ENCODE peak calls at places on chromosome 3, in four cellular contexts. C is PC-3, M is A549, O is kidney epithelial cell. D is an unnamed sample.

GRCh38 chr3:12479919-12480425 is 4.3 kb upstream of the TSEN2 start:
- DNase-seq in C (peak; percentile 78), M (peak; percentile 58), O (no peak), D (no peak)

GRCh38 chr3:108862865-108863798 is 40.5 kb downstream of the TRAT1 start:
- DNase-seq in O (peak; percentile 60), C (peak; percentile 84), M (peak; percentile 39), D (no peak)

GRCh38 chr3:132006605-132007204 is 28.1 kb downstream of the CPNE4 start:
- DNase-seq in O (no peak), M (peak; percentile 53), C (peak; percentile 59), D (no peak)

GRCh38 chr3:167941234-167941995 is 154.3 kb downstream of the GOLIM4 start:
- DNase-seq in M (no peak), O (peak; percentile 16), C (peak; percentile 47), D (no peak)

GRCh38 chr3:189041482-189042090 is 130.2 kb upstream of the TPRG1 start:
- DNase-seq in M (peak; percentile 50), C (peak; percentile 75), O (peak; percentile 9), D (peak; percentile 15)

GRCh38 chr3:117350386-117350785 is 640.8 kb downstream of the TUSC7 start:
- DNase-seq in O (no peak), M (no peak), C (no peak), D (no peak)

GRCh38 chr3:51622868-51623267 is 48.2 kb upstream of the TEX264 start:
- DNase-seq in C (no peak), O (no peak), M (no peak), D (no peak)

GRCh38 chr3:23826382-23827061 is 20.8 kb downstream of the UBE2E1 start:
- DNase-seq in M (no peak), O (no peak), C (no peak), D (no peak)

GRCh38 chr3:81393251-81393650 is 368.2 kb downstream of the GBE1 start:
- DNase-seq in O (no peak), C (no peak), M (no peak), D (no peak)

GRCh38 chr3:10263549-10264363 is 15.5 kb downstream of the TATDN2 start:
- DNase-seq in C (peak; percentile 56), O (no peak), M (peak; percentile 58), D (no peak)

GRCh38 chr3:41346698-41347097 is 147.4 kb downstream of the CTNNB1 start:
- DNase-seq in C (peak; percentile 31), M (no peak), O (no peak), D (no peak)

GRCh38 chr3:173217127-173217526 is 76.1 kb upstream of the SPATA16 start:
- DNase-seq in O (no peak), M (no peak), C (no peak), D (no peak)

GRCh38 chr3:173216063-173216462 is 75.0 kb upstream of the SPATA16 start:
- DNase-seq in M (no peak), O (no peak), C (no peak), D (no peak)

GRCh38 chr3:173225351-173225750 is 84.3 kb upstream of the SPATA16 start:
- DNase-seq in C (no peak), O (peak; percentile 5), M (no peak), D (no peak)

GRCh38 chr3:173221010-173221409 is 80.0 kb upstream of the SPATA16 start:
- DNase-seq in C (peak; percentile 41), O (no peak), M (peak; percentile 9), D (no peak)
- TF ChIP-seq CTCF in C (peak; percentile 68), O (peak; percentile 48), M (peak; percentile 32), D (peak; percentile 62)

GRCh38 chr3:129045675-129046036 is 14.9 kb upstream of the GP9 start:
- DNase-seq in O (no peak), M (no peak), C (no peak), D (no peak)
- H3K4me3 ChIP-seq in O (no peak overlapping the region), M (no peak overlapping the region), C (no peak overlapping the region), D (no peak overlapping the region)

GRCh38 chr3:7546219-7546618 is 685.3 kb downstream of the GRM7 start:
- DNase-seq in C (no peak), M (peak; percentile 23), O (peak; percentile 10), D (peak; percentile 52)
- TF ChIP-seq CTCF in C (no peak), M (no peak), O (peak; percentile 23), D (peak; percentile 61)

GRCh38 chr3:38524141-38524739 is 28.1 kb downstream of the EXOG start:
- DNase-seq in C (no peak), M (no peak), O (no peak), D (no peak)
- H3K4me3 ChIP-seq in C (no peak overlapping the region), M (no peak overlapping the region), O (no peak overlapping the region), D (no peak overlapping the region)

GRCh38 chr3:52798978-52799476 is 4.4 kb downstream of the ITIH3 start:
- DNase-seq in C (peak; percentile 76), M (peak; percentile 36), O (no peak), D (no peak)
- TF ChIP-seq CTCF in C (peak; percentile 80), M (peak; percentile 33), O (peak; percentile 56), D (peak; percentile 33)

DNA sequence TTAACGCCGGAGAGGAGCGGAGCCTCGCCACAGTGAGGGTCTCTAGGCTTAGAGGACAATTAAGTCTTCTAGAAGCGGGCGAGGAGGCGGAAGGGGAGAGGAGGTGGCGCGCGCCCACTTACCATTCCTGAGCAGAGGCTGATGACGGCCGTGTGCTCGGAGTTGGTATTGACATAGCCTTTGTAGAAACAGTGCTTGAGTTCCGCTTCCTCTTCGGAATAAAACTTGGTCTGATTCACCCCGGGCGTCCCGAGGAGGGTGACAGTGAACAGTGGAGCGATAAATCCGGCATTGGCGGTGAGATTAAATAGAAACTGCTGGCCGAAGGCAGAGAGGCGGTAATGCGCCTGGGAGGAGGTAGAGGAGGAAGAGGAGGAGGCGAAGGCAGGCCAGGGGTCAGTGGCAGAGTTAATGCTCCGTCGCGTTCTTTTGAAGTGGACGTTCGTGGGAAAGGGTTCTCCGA is 1.3 kb downstream of the ADAMTS9 start:
- DNase-seq in O (no peak), M (peak; percentile 35), C (peak; percentile 2), D (no peak)
- H3K4me3 ChIP-seq in O (peak overlapping the region; percentile 81), M (peak overlapping the region; percentile 47), C (peak overlapping the region; percentile 42), D (peak overlapping the region; percentile 28)

GRCh38 chr3:25901796-25902195 is 111.9 kb downstream of the OXSM start:
- DNase-seq in M (no peak), O (no peak), C (no peak), D (no peak)

GRCh38 chr3:25902586-25902985 is 112.7 kb downstream of the OXSM start:
- DNase-seq in O (no peak), M (no peak), C (no peak), D (no peak)

GRCh38 chr3:25903371-25903770 is 113.5 kb downstream of the OXSM start:
- DNase-seq in O (no peak), M (no peak), C (no peak), D (no peak)

GRCh38 chr3:25906132-25906906 is 116.4 kb downstream of the OXSM start:
- DNase-seq in O (no peak), M (no peak), C (no peak), D (no peak)

DNA sequence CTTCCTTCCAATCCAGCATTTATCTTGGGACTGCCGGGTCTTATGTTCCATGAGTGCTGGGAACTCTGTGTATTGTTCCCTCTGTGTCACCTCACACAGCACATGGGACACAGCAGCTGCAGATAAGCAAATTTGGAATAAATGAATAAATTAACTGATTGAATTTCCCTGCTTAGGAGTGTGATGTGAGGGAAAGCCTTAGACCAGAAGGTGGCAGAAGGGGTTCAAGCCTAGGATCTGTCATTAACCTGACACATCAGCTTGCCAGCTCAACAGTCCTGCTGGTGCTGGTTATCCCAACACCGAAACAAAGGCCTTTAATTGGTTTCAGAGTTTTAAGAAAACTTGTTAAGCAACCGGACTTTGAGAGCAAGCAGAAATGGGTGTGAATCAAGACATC is 114.4 kb downstream of the OXSM start:
- DNase-seq in C (no peak), O (no peak), M (no peak), D (no peak)
- TF ChIP-seq CTCF in C (peak; percentile 32), O (peak; percentile 41), M (no peak), D (peak; percentile 54)